ENCODE peak calls at places on chromosome 6, in eight cellular contexts. J is activated CD8-positive, alpha-beta memory T cell treated with anti-CD3 and anti-CD28 coated beads, Interleukin-2, amount 10 ng/mL, durations not matched to agents 7 days and 5 days; K is iris pigment epithelial cell; F is astrocyte of the spinal cord; O is activated naive CD8-positive, alpha-beta T cell treated with anti-CD3 and anti-CD28 coated beads for 36 hours; I is body of pancreas; S is mesenteric fat pad; X is cardiac septum. Y is an unnamed sample.

GRCh38 chr6:48476257-48476656 is 365.3 kb upstream of the PTCHD4 start:
- DNase-seq in K (peak), O (no peak), F (peak), I (no peak), J (no peak), S (no peak), X (no peak), Y (no peak)

GRCh38 chr6:161135695-161136591 is 137.9 kb downstream of the AGPAT4 start:
- DNase-seq in X (no peak), O (no peak), S (no peak), F (no peak), I (no peak), K (no peak), J (no peak), Y (no peak)

GRCh38 chr6:151494235-151494950 is 576 bp downstream of the CCDC170 start:
- DNase-seq in S (no peak), X (no peak), F (peak), O (peak), I (peak), K (peak), J (peak), Y (no peak)

GRCh38 chr6:6556162-6556737 is 32.3 kb upstream of the LY86 start:
- DNase-seq in O (no peak), K (peak), F (no peak), S (no peak), I (no peak), X (no peak), J (no peak), Y (no peak)

GRCh38 chr6:100283288-100283687 is 181.4 kb downstream of the SIM1 start:
- DNase-seq in F (peak), J (no peak), K (peak), I (no peak), X (no peak), S (no peak), O (no peak), Y (no peak)

GRCh38 chr6:26743157-26743821 is 83.7 kb upstream of the ZNF322 start:
- DNase-seq in J (no peak), K (peak), F (peak), O (no peak), X (no peak), I (no peak), S (no peak), Y (no peak)

GRCh38 chr6:3322366-3322890 is 63.7 kb downstream of the PSMG4 start:
- DNase-seq in J (no peak), F (no peak), I (no peak), K (no peak), S (peak), O (no peak), X (peak), Y (no peak)

GRCh38 chr6:109239918-109240321 is 142.3 kb downstream of the CD164 start:
- DNase-seq in F (no peak), O (no peak), S (no peak), X (no peak), K (no peak), I (no peak), J (no peak), Y (peak)

GRCh38 chr6:5030596-5031136 is 26.8 kb upstream of the RPP40 start:
- DNase-seq in F (peak), S (no peak), J (peak), O (peak), K (peak), I (peak), X (no peak), Y (peak)

GRCh38 chr6:2688416-2689064 is 62.2 kb downstream of the MYLK4 start:
- DNase-seq in F (peak), I (no peak), S (no peak), J (no peak), X (no peak), K (peak), O (no peak), Y (no peak)

GRCh38 chr6:10401632-10402223 is 13.1 kb downstream of the TFAP2A start:
- DNase-seq in I (no peak), F (no peak), J (no peak), K (no peak), S (no peak), X (no peak), O (no peak), Y (no peak)

GRCh38 chr6:22906091-22906549 is 336.8 kb downstream of the HDGFL1 start:
- DNase-seq in K (peak), I (no peak), O (no peak), F (peak), X (no peak), S (no peak), J (no peak), Y (no peak)

GRCh38 chr6:101090281-101090680 is 209.2 kb upstream of the ASCC3 start:
- DNase-seq in O (no peak), I (no peak), X (no peak), J (no peak), S (no peak), F (peak), K (peak), Y (no peak)

GRCh38 chr6:158353851-158354508 is 41.7 kb downstream of the TULP4 start:
- DNase-seq in X (no peak), O (no peak), F (peak), J (no peak), K (peak), I (no peak), S (no peak), Y (no peak)

Y was measured in brain pericyte.